ENCODE peak calls at places on chromosome 22, in seven cellular contexts. Q is lower lobe of right lung; U is aorta; G is tibial nerve; H is CD4-positive, CD25-positive, alpha-beta regulatory T cell; X is PC-9; L is testis. F is an unnamed sample. For H3K4me1 and H3K9me3, the result is how much of the 10 kb centered on the place peaks cover.

GRCh38 chr22:38258895-38259294 is 13.9 kb downstream of the TMEM184B start:
- DNase-seq in Q (no peak), U (no peak), G (no peak), H (no peak), X (no peak), L (peak), F (no peak)

GRCh38 chr22:46654927-46655595 is 34.9 kb downstream of the GRAMD4 start:
- DNase-seq in Q (no peak), U (no peak), G (no peak), H (no peak), X (no peak), L (no peak), F (no peak)

GRCh38 chr22:50145741-50146439 is 24.6 kb upstream of the PANX2 start:
- DNase-seq in Q (no peak), U (no peak), G (no peak), H (no peak), X (no peak), L (no peak), F (peak)

GRCh38 chr22:32997295-32997694 is 60.9 kb downstream of the SYN3 start:
- DNase-seq in Q (peak), U (no peak), G (no peak), H (no peak), X (no peak), L (no peak), F (no peak)

GRCh38 chr22:45690008-45690407 is 18.4 kb downstream of the ATXN10 start:
- DNase-seq in Q (no peak), U (no peak), G (no peak), H (no peak), X (no peak), L (no peak), F (no peak)

GRCh38 chr22:39292561-39293074 is 26.8 kb downstream of the RPL3 start:
- DNase-seq in Q (peak), U (peak), G (peak), H (no peak), X (peak), L (peak), F (peak)

GRCh38 chr22:38088723-38089473 is 4.9 kb upstream of the SLC16A8 start:
- DNase-seq in Q (no peak), U (no peak), G (no peak), H (no peak), X (no peak), L (no peak), F (no peak)

GRCh38 chr22:45059296-45059695 is 49.5 kb upstream of the PHF21B start:
- DNase-seq in Q (no peak), U (no peak), G (no peak), H (no peak), X (no peak), L (no peak), F (no peak)

GRCh38 chr22:34709641-34710040 is 356.3 kb upstream of the ISX start:
- DNase-seq in Q (no peak), U (no peak), G (no peak), H (no peak), X (no peak), L (no peak), F (no peak)

GRCh38 chr22:17726561-17727243 is 47.6 kb downstream of the BID start:
- DNase-seq in Q (no peak), U (no peak), G (no peak), H (no peak), X (no peak), L (no peak), F (no peak)

GRCh38 chr22:17637490-17638181 is 921 bp upstream of the BCL2L13 start:
- DNase-seq in Q (no peak), U (no peak), G (no peak), H (no peak), X (no peak), L (peak), F (peak)

GRCh38 chr22:46094676-46095075 is 55.6 kb upstream of the PPARA start:
- DNase-seq in Q (no peak), U (no peak), G (no peak), H (no peak), X (no peak), L (no peak), F (no peak)

GRCh38 chr22:43174941-43175531 is 11.9 kb downstream of the TTLL12 start:
- DNase-seq in Q (no peak), U (peak), G (no peak), H (no peak), X (no peak), L (no peak), F (no peak)

GRCh38 chr22:23098230-23098705 is 27.9 kb downstream of the GNAZ start:
- DNase-seq in Q (no peak), U (no peak), G (no peak), H (no peak), X (no peak), L (no peak), F (no peak)

GRCh38 chr22:28955817-28956216 is 72.4 kb downstream of the ZNRF3 start:
- DNase-seq in Q (no peak), U (no peak), G (no peak), H (peak), X (no peak), L (no peak), F (no peak)

GRCh38 chr22:29190915-29191314 is 14.8 kb upstream of the EMID1 start:
- DNase-seq in Q (no peak), U (no peak), G (no peak), H (no peak), X (no peak), L (no peak), F (no peak)

GRCh38 chr22:45915841-45916240 is 61.1 kb downstream of the WNT7B start:
- DNase-seq in Q (no peak), U (no peak), G (no peak), H (no peak), X (no peak), L (no peak), F (no peak)

GRCh38 chr22:43378011-43378704 is 33.7 kb upstream of the MPPED1 start:
- DNase-seq in Q (peak), U (no peak), G (no peak), H (no peak), X (no peak), L (peak), F (peak)

GRCh38 chr22:35631597-35631996 is 14.5 kb upstream of the MB start:
- DNase-seq in Q (peak), U (no peak), G (no peak), H (no peak), X (no peak), L (peak), F (no peak)

GRCh38 chr22:28547132-28547842 is 132.4 kb downstream of the TTC28 start:
- DNase-seq in Q (no peak), U (no peak), G (no peak), H (no peak), X (no peak), L (no peak), F (no peak)

GRCh38 chr22:39634530-39635399 is 64.2 kb downstream of the CACNA1I start:
- DNase-seq in Q (no peak), U (no peak), G (no peak), H (no peak), X (peak), L (no peak), F (no peak)

GRCh38 chr22:35330258-35330861 is 30.7 kb downstream of the TOM1 start:
- DNase-seq in Q (peak), U (peak), G (peak), H (peak), X (peak), L (peak), F (peak)

GRCh38 chr22:45462034-45462655 is 40.5 kb upstream of the FBLN1 start:
- DNase-seq in Q (no peak), U (no peak), G (no peak), H (no peak), X (no peak), L (no peak), F (no peak)

GRCh38 chr22:32265882-32266767 is 11.0 kb upstream of the SLC5A4 start:
- DNase-seq in Q (peak), U (peak), G (peak), H (peak), X (peak), L (peak), F (no peak)

GRCh38 chr22:20626811-20627210 is 119.4 kb downstream of the MED15 start:
- DNase-seq in Q (no peak), U (no peak), G (no peak), H (no peak), X (no peak), L (no peak), F (no peak)

GRCh38 chr22:44368611-44369010 is 55.9 kb upstream of the SHISAL1 start:
- DNase-seq in Q (peak), U (peak), G (no peak), H (no peak), X (no peak), L (no peak), F (peak)

GRCh38 chr22:37267661-37268413 is 14.5 kb upstream of the CYTH4 start:
- DNase-seq in Q (peak), U (peak), G (no peak), H (no peak), X (peak), L (no peak), F (no peak)

GRCh38 chr22:34885852-34886251 is 180.1 kb upstream of the ISX start:
- DNase-seq in Q (no peak), U (no peak), G (no peak), H (no peak), X (no peak), L (no peak), F (no peak)

GRCh38 chr22:43945632-43946390 is 9.4 kb upstream of the SAMM50 start:
- DNase-seq in Q (peak), U (peak), G (no peak), H (peak), X (no peak), L (peak), F (no peak)

GRCh38 chr22:41831383-41831782 is 1.5 kb upstream of the SREBF2 start:
- DNase-seq in Q (no peak), U (peak), G (no peak), H (no peak), X (no peak), L (no peak), F (no peak)

GRCh38 chr22:38257650-38258246 is 15.1 kb downstream of the TMEM184B start:
- DNase-seq in Q (no peak), U (no peak), G (no peak), H (no peak), X (no peak), L (no peak), F (no peak)

DNA sequence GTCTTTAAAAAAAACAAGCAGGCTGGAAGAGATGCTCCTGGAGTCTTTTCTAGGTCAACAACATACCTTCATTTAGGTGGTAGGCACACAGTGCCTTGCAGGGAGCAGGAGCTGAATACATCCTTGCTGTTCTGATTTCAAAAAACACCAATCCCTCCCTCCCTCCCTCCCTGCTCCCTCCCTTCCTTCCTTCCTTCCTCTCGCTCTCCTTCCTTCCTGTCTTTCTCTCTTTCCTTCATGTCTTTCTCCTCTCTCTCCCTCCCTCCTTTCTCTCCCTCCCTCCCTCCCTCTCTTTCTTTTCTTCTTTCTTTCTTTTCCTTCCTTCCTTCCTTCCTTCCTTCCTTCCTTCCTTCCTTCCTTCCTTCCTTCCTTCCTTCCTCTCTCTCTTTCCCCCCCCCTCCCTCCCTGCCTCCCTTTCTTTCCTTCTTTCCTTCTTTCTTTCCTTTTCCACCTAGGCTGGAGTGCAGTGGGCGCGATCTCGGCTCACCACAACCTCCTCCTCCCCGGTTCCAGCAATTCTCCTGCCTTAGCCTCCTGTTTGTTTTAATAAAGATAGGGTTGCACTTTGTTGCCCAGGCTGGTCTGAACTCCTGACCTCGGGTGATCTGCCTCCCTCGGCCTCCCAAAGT is 245.1 kb downstream of the MIAT start:
- DNase-seq in Q (no peak), U (no peak), G (no peak), H (no peak), X (no peak), L (no peak), F (no peak)
- H3K4me3 ChIP-seq in Q (no peak), U (no peak), G (no peak), H (no peak), X (no peak), L (no peak), F (peak)

GRCh38 chr22:25942989-25943411 is 201.0 kb downstream of the MYO18B start:
- DNase-seq in Q (no peak), U (no peak), G (peak), H (no peak), X (no peak), L (no peak), F (no peak)
- H3K4me1 ChIP-seq in Q (under half), U (under half), G (under half), H (under half), X (under half), L (under half), F (under half)

DNA sequence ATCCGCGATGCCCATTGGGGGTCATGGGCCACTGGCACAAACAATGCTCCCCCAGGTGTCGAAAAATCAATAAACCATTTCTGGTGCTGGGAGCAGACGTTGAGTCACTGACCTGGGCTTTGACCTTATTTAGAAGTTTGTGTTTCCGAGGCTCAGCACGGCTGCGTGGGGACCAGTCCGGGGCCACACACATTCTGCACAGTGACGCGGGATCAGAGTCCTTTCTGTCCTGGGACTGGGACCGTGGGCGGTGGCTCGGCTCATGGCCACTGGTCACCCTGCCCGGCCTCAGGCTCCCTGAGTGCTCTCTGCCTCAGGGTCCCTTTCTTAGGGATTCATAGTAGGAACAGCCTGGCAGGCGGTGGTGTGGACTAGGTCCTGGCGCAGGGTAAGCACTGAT is 1266.0 kb downstream of the BRD1 start:
- DNase-seq in Q (peak), U (peak), G (no peak), H (no peak), X (no peak), L (no peak), F (no peak)
- H3K9me3 ChIP-seq in Q (under half), U (under half), G (under half), H (under half), X (under half), L (under half), F (under half)

DNA sequence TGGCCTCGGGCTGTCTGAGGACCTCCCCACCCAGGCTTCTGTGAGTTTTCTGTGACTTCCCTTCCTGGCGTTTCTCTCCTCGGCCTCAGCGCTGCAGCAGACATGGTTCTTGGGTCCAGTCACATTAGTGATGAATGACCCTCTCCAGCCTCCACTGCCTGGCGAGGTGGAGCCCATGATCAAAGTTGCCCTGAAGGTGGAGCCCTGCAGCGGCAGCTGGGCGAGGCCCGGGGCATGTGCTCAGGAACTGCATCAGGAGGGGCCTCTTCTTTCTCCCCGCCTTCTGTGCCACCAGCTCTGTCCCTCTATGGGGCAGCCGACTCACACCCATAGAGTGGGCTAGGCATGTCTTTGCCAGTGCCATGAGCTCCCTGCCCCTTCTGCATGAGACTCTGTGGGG is 1079.7 kb downstream of the TBC1D22A start:
- DNase-seq in Q (no peak), U (no peak), G (no peak), H (no peak), X (no peak), L (no peak), F (no peak)
- H3K4me3 ChIP-seq in Q (no peak), U (no peak), G (no peak), H (no peak), X (no peak), L (no peak), F (no peak)

GRCh38 chr22:19110064-19110458 is 12.2 kb downstream of the DGCR2 start:
- DNase-seq in Q (no peak), U (no peak), G (no peak), H (no peak), X (no peak), L (no peak), F (peak)
- H3K4me1 ChIP-seq in Q (half or more), U (under half), G (half or more), H (half or more), X (under half), L (under half), F (half or more)

GRCh38 chr22:48356731-48357130 is 1470.9 kb downstream of the BRD1 start:
- DNase-seq in Q (no peak), U (no peak), G (no peak), H (no peak), X (no peak), L (no peak), F (no peak)
- H3K9me3 ChIP-seq in Q (under half), U (under half), G (under half), H (under half), X (under half), L (under half), F (under half)

DNA sequence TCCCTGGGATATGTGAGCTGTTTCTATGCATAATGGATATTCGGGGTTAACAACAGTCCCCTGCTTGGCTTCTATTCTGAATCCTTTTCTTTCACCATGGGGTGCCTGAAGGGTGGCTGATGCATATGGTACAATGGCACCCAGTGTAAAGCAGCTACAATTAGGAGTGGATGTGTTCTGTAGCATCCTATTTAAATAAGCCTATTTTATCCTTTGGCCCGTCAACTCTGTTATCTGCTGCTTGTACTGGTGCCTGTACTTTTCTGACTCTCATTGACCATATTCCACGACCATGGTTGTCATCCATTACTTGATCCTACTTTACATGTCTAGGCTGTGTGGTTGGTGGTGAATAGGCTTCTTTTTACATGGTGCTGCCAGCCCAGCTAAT is 1.3 kb downstream of the TUG1 start:
- DNase-seq in Q (no peak), U (no peak), G (no peak), H (no peak), X (no peak), L (no peak), F (no peak)
- H3K4me3 ChIP-seq in Q (peak), U (peak), G (peak), H (peak), X (peak), L (peak), F (peak)

GRCh38 chr22:24429411-24430365 is 2.3 kb downstream of the ADORA2A start:
- DNase-seq in Q (peak), U (no peak), G (no peak), H (peak), X (no peak), L (no peak), F (peak)
- H3K4me1 ChIP-seq in Q (half or more), U (under half), G (under half), H (half or more), X (under half), L (under half), F (under half)

GRCh38 chr22:49090061-49090852 is 737.4 kb downstream of the BRD1 start:
- DNase-seq in Q (no peak), U (peak), G (no peak), H (no peak), X (no peak), L (no peak), F (peak)

GRCh38 chr22:49091917-49092545 is 735.6 kb downstream of the BRD1 start:
- DNase-seq in Q (peak), U (peak), G (no peak), H (no peak), X (no peak), L (no peak), F (no peak)

GRCh38 chr22:49092751-49093150 is 734.9 kb downstream of the BRD1 start:
- DNase-seq in Q (peak), U (peak), G (no peak), H (no peak), X (no peak), L (no peak), F (no peak)

GRCh38 chr22:49090853-49091135 is 736.9 kb downstream of the BRD1 start:
- DNase-seq in Q (no peak), U (no peak), G (no peak), H (no peak), X (no peak), L (no peak), F (no peak)

GRCh38 chr22:49091451-49091850 is 736.2 kb downstream of the BRD1 start:
- DNase-seq in Q (no peak), U (no peak), G (no peak), H (no peak), X (no peak), L (no peak), F (peak)
- H3K9me3 ChIP-seq in Q (under half), U (under half), G (under half), H (under half), X (under half), L (under half), F (under half)

GRCh38 chr22:21816787-21817496 is 50.5 kb downstream of the MAPK1 start:
- DNase-seq in Q (no peak), U (no peak), G (no peak), H (peak), X (peak), L (no peak), F (no peak)
- H3K4me3 ChIP-seq in Q (peak), U (no peak), G (no peak), H (peak), X (no peak), L (no peak), F (no peak)